ENCODE peak calls at places on chromosomes 2 and 18, in six cellular contexts. V is anterior cingulate cortex; T is stimulated activated CD4-positive, alpha-beta T cell treated with anti-CD3 and anti-CD28 coated beads, Interleukin-2, amount 100 ng/mL, for 48 hours; M is stimulated activated CD8-positive, alpha-beta memory T cell treated with anti-CD3 and anti-CD28 coated beads, Interleukin-2, amount 100 ng/mL, for 1 hour; D is fibroblast of pulmonary artery; W is Kasumi-1. G is an unnamed sample.

GRCh38 chr2:140384946-140385345 is 1604.8 kb upstream of the NXPH2 start:
- DNase-seq in V (no peak), T (no peak), M (no peak), D (no peak), W (no peak), G (no peak)

GRCh38 chr2:217980591-217980990 is 22.2 kb downstream of the TNS1 start:
- DNase-seq in V (no peak), T (no peak), M (no peak), D (no peak), W (no peak), G (no peak)

GRCh38 chr2:37005118-37005868 is 39.0 kb upstream of the STRN start:
- DNase-seq in V (no peak), T (peak; percentile 5), M (no peak), D (peak; percentile 48), W (peak; percentile 22), G (peak; percentile 37)

GRCh38 chr2:64023485-64024258 is 4.4 kb upstream of the VPS54 start:
- DNase-seq in V (no peak), T (no peak), M (no peak), D (no peak), W (no peak), G (no peak)

GRCh38 chr2:96264656-96265348 is 995 bp downstream of the TMEM127 start:
- DNase-seq in V (no peak), T (peak; percentile 8), M (no peak), D (peak; percentile 51), W (peak; percentile 60), G (peak; percentile 67)

GRCh38 chr2:108169982-108170625 is 69.7 kb upstream of the SULT1C3 start:
- DNase-seq in V (no peak), T (no peak), M (no peak), D (peak; percentile 40), W (peak; percentile 53), G (no peak)

GRCh38 chr2:25158096-25158852 is 10.1 kb downstream of the POMC start:
- DNase-seq in V (no peak), T (no peak), M (no peak), D (no peak), W (no peak), G (no peak)

GRCh38 chr2:126664234-126664633 is 8.3 kb downstream of the GYPC start:
- DNase-seq in V (no peak), T (no peak), M (no peak), D (no peak), W (no peak), G (no peak)

GRCh38 chr18:183769-184168 is 25.4 kb downstream of the USP14 start:
- DNase-seq in V (no peak), T (no peak), M (no peak), D (peak; percentile 49), W (no peak), G (no peak)

GRCh38 chr2:159044804-159045286 is 76.4 kb downstream of the TANC1 start:
- DNase-seq in V (no peak), T (no peak), M (no peak), D (no peak), W (no peak), G (no peak)

GRCh38 chr18:48580782-48581181 is 42.0 kb downstream of the CTIF start:
- DNase-seq in V (no peak), T (no peak), M (no peak), D (no peak), W (no peak), G (no peak)